ENCODE peak calls at places on chromosomes 6 and 20, in four cellular contexts. L, Y, Q and E are unnamed samples.

GRCh38 chr20:35368616-35369423 is 43.0 kb downstream of the UQCC1 start:
- DNase-seq in L (no peak), Y (no peak), Q (no peak), E (no peak)

GRCh38 chr6:77650098-77650663 is 2.7 kb upstream of the MEI4 start:
- DNase-seq in L (no peak), Y (no peak), Q (no peak), E (peak)

GRCh38 chr20:33908351-33908750 is 85.4 kb upstream of the RALY start:
- DNase-seq in L (no peak), Y (no peak), Q (no peak), E (no peak)

GRCh38 chr20:64103871-64104666 is 3.3 kb downstream of the NPBWR2 start:
- DNase-seq in L (no peak), Y (no peak), Q (no peak), E (peak)

GRCh38 chr20:24432057-24432456 is 37.4 kb upstream of the SYNDIG1 start:
- DNase-seq in L (no peak), Y (no peak), Q (peak), E (no peak)

GRCh38 chr6:159312204-159312603 is 143.0 kb downstream of the FNDC1 start:
- DNase-seq in L (no peak), Y (no peak), Q (no peak), E (no peak)

GRCh38 chr6:135853986-135854385 is 2.5 kb downstream of the PDE7B start:
- DNase-seq in L (no peak), Y (no peak), Q (no peak), E (no peak)

GRCh38 chr6:158624684-158625682 is 19.6 kb downstream of the DYNLT1 start:
- DNase-seq in L (no peak), Y (no peak), Q (no peak), E (no peak)

GRCh38 chr6:101534386-101534785 is 140.9 kb downstream of the GRIK2 start:
- DNase-seq in L (no peak), Y (no peak), Q (no peak), E (no peak)